ENCODE peak calls at places on chromosome 1, in ten cellular contexts. K, V, Y, M, X, E, H, Q, L and C are unnamed samples.

GRCh38 chr1:85975770-85976386 is 180.7 kb downstream of the COL24A1 start:
- DNase-seq in Q (no peak), H (no peak), K (no peak), V (no peak), E (no peak), X (no peak), M (no peak), Y (no peak), L (peak), C (no peak)

GRCh38 chr1:22452401-22452963 is 831 bp downstream of the ZBTB40 start:
- DNase-seq in Q (no peak), E (no peak), V (no peak), X (no peak), L (no peak), Y (peak), H (no peak), K (no peak), M (no peak), C (peak)

GRCh38 chr1:110561631-110562030 is 42.7 kb upstream of the KCNA10 start:
- DNase-seq in L (no peak), X (no peak), Q (no peak), H (no peak), V (no peak), Y (no peak), M (no peak), E (no peak), K (no peak), C (no peak)

GRCh38 chr1:65200411-65200810 is 52.4 kb downstream of the AK4 start:
- DNase-seq in K (no peak), L (no peak), Y (no peak), V (no peak), H (no peak), Q (no peak), M (no peak), E (no peak), X (no peak), C (no peak)

GRCh38 chr1:54955359-54955758 is 25.1 kb upstream of the TMEM61 start:
- DNase-seq in V (no peak), X (no peak), M (no peak), E (no peak), L (no peak), Q (no peak), Y (peak), H (no peak), K (no peak), C (no peak)

GRCh38 chr1:174262747-174263241 is 103.5 kb downstream of the RABGAP1L start:
- DNase-seq in Q (no peak), M (peak), K (no peak), V (no peak), X (peak), L (peak), H (peak), E (peak), Y (peak), C (peak)

GRCh38 chr1:198157847-198158765 is 1.3 kb downstream of the NEK7 start:
- DNase-seq in K (no peak), Q (no peak), H (no peak), X (no peak), Y (peak), E (no peak), M (no peak), V (no peak), L (peak), C (peak)

GRCh38 chr1:39149509-39149908 is 55.0 kb upstream of the MACF1 start:
- DNase-seq in V (no peak), X (no peak), L (peak), K (no peak), E (no peak), M (no peak), Q (no peak), Y (no peak), H (no peak), C (no peak)

GRCh38 chr1:206909167-206909882 is 12.1 kb downstream of the IL24 start:
- DNase-seq in L (peak), Y (no peak), H (no peak), Q (peak), M (no peak), E (no peak), X (no peak), V (peak), K (peak), C (peak)

GRCh38 chr1:39194398-39195051 is 10.0 kb upstream of the MACF1 start:
- DNase-seq in M (no peak), X (no peak), K (no peak), Q (no peak), V (no peak), Y (no peak), H (no peak), L (no peak), E (no peak), C (no peak)

GRCh38 chr1:217181205-217181746 is 449.6 kb downstream of the GPATCH2 start:
- DNase-seq in Q (no peak), M (no peak), Y (no peak), K (no peak), H (no peak), X (no peak), E (no peak), V (no peak), L (no peak), C (no peak)

GRCh38 chr1:9792156-9793042 is 31.4 kb downstream of the CLSTN1 start:
- DNase-seq in M (peak), E (no peak), H (no peak), K (no peak), Y (peak), V (no peak), Q (no peak), X (no peak), L (no peak), C (no peak)

GRCh38 chr1:198663996-198664789 is 25.4 kb downstream of the PTPRC start:
- DNase-seq in Y (no peak), M (no peak), X (no peak), V (no peak), Q (no peak), E (no peak), K (no peak), L (no peak), H (no peak), C (no peak)

GRCh38 chr1:62334434-62334833 is 15.2 kb upstream of the KANK4 start:
- DNase-seq in E (no peak), V (no peak), Y (no peak), M (no peak), H (no peak), Q (no peak), L (no peak), K (no peak), X (no peak), C (no peak)

GRCh38 chr1:115761601-115762302 is 6.8 kb downstream of the CASQ2 start:
- DNase-seq in K (no peak), Q (no peak), V (no peak), H (no peak), Y (peak), L (no peak), X (no peak), E (no peak), M (no peak), C (no peak)

GRCh38 chr1:115767403-115767802 is 1.1 kb downstream of the CASQ2 start:
- DNase-seq in L (no peak), K (no peak), H (no peak), V (no peak), Q (no peak), Y (no peak), M (no peak), E (no peak), X (no peak), C (no peak)

GRCh38 chr1:115762792-115763191 is 5.7 kb downstream of the CASQ2 start:
- DNase-seq in K (no peak), L (no peak), E (no peak), H (no peak), V (no peak), Q (no peak), X (no peak), M (no peak), Y (no peak), C (no peak)

GRCh38 chr1:115765091-115765490 is 3.4 kb downstream of the CASQ2 start:
- DNase-seq in V (no peak), Y (no peak), K (no peak), X (no peak), L (no peak), H (no peak), M (no peak), E (no peak), Q (no peak), C (no peak)

DNA sequence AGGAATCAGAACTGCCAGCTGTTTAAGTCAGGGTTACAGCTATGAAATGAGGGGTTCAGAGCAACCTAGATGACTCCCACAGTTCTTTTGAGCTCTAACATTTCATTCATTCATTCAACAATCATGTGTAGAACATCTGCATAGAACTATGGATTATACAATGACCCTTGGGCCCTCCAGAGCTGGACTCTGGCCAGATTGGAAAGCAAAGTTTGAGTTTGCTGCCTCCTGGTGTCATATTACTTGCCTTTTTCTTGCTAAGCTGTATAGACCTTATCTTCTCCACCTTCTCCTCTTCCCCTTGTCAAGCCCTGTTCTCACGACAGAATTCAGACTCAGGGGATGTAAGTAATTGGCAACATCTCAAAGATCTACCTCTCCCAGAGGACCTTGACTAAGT is 4.0 kb downstream of the CASQ2 start:
- DNase-seq in Y (peak), M (no peak), X (peak), H (peak), K (no peak), Q (no peak), V (no peak), L (peak), E (no peak), C (no peak)
- TF ChIP-seq CTCF in Y (peak), M (peak), X (peak), H (peak), K (peak), Q (peak), V (peak), L (peak), E (no peak), C (peak)

DNA sequence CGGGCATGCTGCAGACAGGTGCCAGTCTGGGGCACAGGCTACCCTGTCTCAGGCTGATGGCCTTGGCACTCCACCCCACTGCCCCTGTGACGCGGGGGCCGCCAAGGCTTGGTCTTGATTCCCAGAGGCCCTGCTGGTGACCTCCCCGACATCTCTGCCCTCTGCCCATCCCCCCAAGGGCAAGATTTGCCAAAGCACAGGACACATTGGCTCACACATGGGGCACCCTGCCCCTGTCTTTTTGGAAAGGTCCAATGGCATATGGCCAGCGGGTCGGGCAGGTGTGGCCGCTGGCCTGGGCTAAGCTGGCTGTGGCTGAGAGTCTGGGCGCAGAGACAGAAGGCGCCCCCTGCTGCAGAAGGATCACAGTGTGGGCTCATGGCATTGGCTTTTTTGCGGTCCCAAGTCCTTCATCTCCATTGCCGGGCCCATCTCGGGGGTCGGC is 4.6 kb downstream of the MIB2 start:
- DNase-seq in Q (peak), L (no peak), X (no peak), E (no peak), M (no peak), Y (no peak), H (no peak), V (no peak), K (peak), C (no peak)
- TF ChIP-seq CTCF in Q (no peak), L (peak), X (peak), E (no peak), M (no peak), Y (no peak), H (peak), V (peak), K (no peak), C (peak)

GRCh38 chr1:41417335-41417682 is 56.1 kb downstream of the FOXO6 start:
- DNase-seq in K (no peak), X (no peak), V (no peak), H (no peak), Q (peak), Y (no peak), L (no peak), M (no peak), E (no peak), C (no peak)

GRCh38 chr1:41420351-41420750 is 59.1 kb downstream of the FOXO6 start:
- DNase-seq in Y (no peak), L (no peak), V (no peak), E (no peak), X (no peak), H (no peak), M (no peak), K (no peak), Q (no peak), C (no peak)

GRCh38 chr1:41417746-41418145 is 56.5 kb downstream of the FOXO6 start:
- DNase-seq in X (no peak), M (no peak), Q (peak), E (no peak), L (no peak), H (no peak), K (no peak), V (no peak), Y (no peak), C (no peak)

GRCh38 chr1:41419584-41420295 is 58.5 kb downstream of the FOXO6 start:
- DNase-seq in X (no peak), L (no peak), E (no peak), K (no peak), H (no peak), M (no peak), V (no peak), Q (no peak), Y (no peak), C (no peak)

DNA sequence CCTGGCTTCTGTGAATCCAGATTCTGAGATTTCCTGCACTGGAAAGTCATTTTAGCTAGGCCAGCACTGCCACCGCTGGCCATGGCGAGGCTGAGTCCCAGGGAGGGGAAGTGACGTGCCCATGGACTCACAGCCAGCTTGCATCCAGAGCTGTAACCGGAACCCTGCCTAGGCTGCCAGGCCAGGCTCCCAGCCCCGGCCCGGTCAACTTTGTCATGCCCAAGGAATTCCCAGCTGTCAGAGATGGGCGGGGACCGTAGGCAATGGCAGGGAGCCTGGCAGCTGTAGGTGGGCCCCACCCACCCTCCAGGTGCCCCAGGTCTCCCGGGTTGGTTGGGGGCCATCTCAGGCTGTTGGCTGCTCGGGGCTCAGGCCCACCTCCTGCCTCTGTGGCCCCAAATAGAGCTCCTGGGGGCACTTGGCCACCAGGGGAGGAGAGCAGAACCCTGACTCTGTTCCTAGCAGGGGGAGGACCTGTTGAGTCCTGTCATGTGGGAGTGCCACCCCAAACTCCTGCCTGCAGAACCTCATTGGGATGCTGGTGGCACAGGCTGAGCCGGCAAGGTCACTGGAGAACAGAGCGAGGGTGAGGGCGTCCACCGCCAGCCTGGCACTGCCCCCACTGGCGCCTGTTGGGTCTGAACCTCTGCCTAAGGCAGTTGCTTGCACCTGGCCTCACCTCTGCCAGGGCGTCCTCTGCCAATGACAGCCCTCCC is 57.8 kb downstream of the FOXO6 start:
- DNase-seq in X (peak), Q (peak), L (peak), K (peak), M (peak), V (peak), Y (peak), E (no peak), H (peak), C (no peak)
- TF ChIP-seq CTCF in X (no peak), Q (no peak), L (no peak), K (no peak), M (peak), V (no peak), Y (no peak), E (no peak), H (no peak), C (no peak)

DNA sequence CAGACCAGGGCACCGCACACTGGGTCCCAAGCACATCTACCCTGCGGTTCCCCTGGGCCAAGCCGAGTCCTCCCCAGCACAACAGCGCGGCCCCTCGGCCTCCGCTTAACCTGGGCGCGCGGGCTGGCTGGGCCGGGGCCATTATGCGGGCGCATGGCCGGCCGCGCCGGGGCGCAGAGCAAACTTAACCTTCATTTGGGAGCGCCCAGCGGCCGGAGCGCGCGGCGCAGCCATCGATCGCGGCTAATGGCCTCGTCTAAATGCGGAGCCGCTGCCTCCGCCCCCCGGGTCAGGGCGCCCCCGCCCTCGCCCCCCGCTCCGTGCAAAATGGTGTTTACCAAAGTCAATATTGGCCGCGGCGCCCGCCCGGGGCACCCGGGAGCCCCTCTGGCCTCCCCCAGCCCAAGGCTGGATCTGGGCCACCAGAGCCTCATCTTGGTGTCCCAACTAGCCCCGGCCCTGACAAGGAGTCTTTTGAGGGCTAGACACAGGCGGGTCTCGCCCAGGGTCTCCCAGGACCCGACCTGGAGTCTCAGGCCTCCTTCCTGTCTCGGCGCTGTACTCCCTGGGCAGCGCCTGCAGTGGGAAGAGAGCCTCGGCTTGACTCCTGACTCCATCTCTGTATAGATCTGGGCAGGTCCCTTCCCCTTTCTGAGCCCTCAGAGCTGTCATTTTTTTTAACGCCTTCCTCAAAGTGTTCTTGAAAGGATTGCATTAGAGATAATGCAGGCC is 272.0 kb downstream of the TRABD2B start:
- DNase-seq in V (no peak), E (no peak), Q (no peak), L (peak), H (no peak), K (no peak), Y (no peak), X (no peak), M (no peak), C (peak)
- TF ChIP-seq CTCF in V (peak), E (no peak), Q (no peak), L (peak), H (no peak), K (no peak), Y (no peak), X (peak), M (no peak), C (no peak)

GRCh38 chr1:179366093-179366800 is 476 bp downstream of the AXDND1 start:
- DNase-seq in X (no peak), V (no peak), K (no peak), Y (no peak), H (no peak), M (no peak), L (peak), E (peak), Q (no peak), C (peak)
- TF ChIP-seq CTCF in X (no peak), V (no peak), K (no peak), Y (no peak), H (no peak), M (no peak), L (no peak), E (no peak), Q (no peak), C (no peak)

GRCh38 chr1:53371851-53372250 is 44.0 kb upstream of the LRP8 start:
- DNase-seq in H (no peak), Q (peak), V (peak), M (no peak), K (no peak), E (no peak), Y (no peak), L (no peak), X (no peak), C (no peak)

GRCh38 chr1:53370369-53370961 is 42.6 kb upstream of the LRP8 start:
- DNase-seq in Q (peak), E (no peak), K (no peak), H (no peak), M (no peak), L (no peak), V (peak), X (no peak), Y (no peak), C (no peak)

GRCh38 chr1:53373246-53373645 is 45.4 kb upstream of the LRP8 start:
- DNase-seq in V (no peak), E (no peak), Q (peak), K (no peak), H (no peak), X (no peak), L (no peak), M (no peak), Y (no peak), C (no peak)

GRCh38 chr1:53371121-53371666 is 43.3 kb upstream of the LRP8 start:
- DNase-seq in X (no peak), Q (peak), V (peak), Y (no peak), L (peak), K (no peak), M (no peak), E (no peak), H (no peak), C (no peak)

DNA sequence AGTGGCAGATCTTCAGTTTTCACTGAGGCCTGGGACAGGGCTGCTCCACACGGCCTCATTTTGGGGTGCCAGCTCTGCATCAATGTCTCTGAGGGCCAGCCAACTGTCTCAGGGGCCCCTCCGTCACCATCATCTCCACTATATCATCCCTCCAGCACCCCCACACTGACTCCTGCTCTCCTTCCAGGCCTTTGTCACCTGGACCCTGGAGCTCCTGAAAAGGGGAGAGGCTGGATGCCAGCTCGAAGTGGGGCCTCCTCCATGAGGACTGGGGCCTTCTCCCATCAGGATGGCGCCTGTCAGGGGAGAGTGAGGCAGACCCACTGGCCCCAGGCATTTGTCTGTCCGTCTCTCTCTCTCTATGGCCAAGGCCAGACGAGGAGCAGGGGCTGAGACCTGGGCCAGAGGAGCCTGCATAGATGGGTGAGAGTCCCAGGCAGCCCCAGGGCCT is 44.7 kb upstream of the LRP8 start:
- DNase-seq in M (no peak), Y (no peak), K (no peak), X (no peak), V (peak), E (no peak), Q (peak), H (no peak), L (no peak), C (no peak)
- TF ChIP-seq CTCF in M (no peak), Y (no peak), K (no peak), X (no peak), V (no peak), E (no peak), Q (no peak), H (no peak), L (no peak), C (no peak)